ENCODE peak calls at places on chromosomes 6 and 20, in ten cellular contexts. B is stimulated activated CD8-positive, alpha-beta memory T cell treated with anti-CD3 and anti-CD28 coated beads, Interleukin-12 subunit alpha, Interleukin-12 subunit beta, amount 100 ng/mL, for 4 hours; G is SK-MEL-5; R is activated T-cell treated with anti-CD3 and anti-CD28 coated beads for 48 hours; U is foreskin fibroblast; V is renal cortical epithelial cell; I is activated naive CD8-positive, alpha-beta T cell treated with anti-CD3 and anti-CD28 coated beads, Interleukin-2, amount 50 U/mL, for 16 hours; W is naive thymus-derived CD8-positive, alpha-beta T cell; X is retinal pigment epithelial cell; P is sciatic nerve. D is an unnamed sample.

GRCh38 chr6:142943746-142944125 is 1.2 kb downstream of the HIVEP2 start:
- DNase-seq in B (peak; percentile 33), G (peak; percentile 8), R (peak; percentile 22), U (peak; percentile 49), V (no peak), I (no peak), W (peak; percentile 73), X (no peak), P (no peak), D (peak; percentile 48)

GRCh38 chr6:141218583-141218982 is 914.1 kb upstream of the GJE1 start:
- DNase-seq in B (no peak), G (no peak), R (no peak), U (no peak), V (no peak), I (no peak), W (no peak), X (no peak), P (no peak), D (no peak)

GRCh38 chr6:120774275-120774674 is 560.0 kb downstream of the TBC1D32 start:
- DNase-seq in B (no peak), G (no peak), R (no peak), U (no peak), V (peak; percentile 12), I (no peak), W (no peak), X (peak; percentile 18), P (no peak), D (no peak)

GRCh38 chr6:21496749-21497148 is 96.8 kb upstream of the SOX4 start:
- DNase-seq in B (no peak), G (no peak), R (no peak), U (peak; percentile 24), V (no peak), I (no peak), W (no peak), X (no peak), P (no peak), D (no peak)

GRCh38 chr20:6007094-6007528 is 46.7 kb downstream of the LRRN4 start:
- DNase-seq in B (no peak), G (no peak), R (no peak), U (peak; percentile 22), V (peak; percentile 38), I (no peak), W (no peak), X (no peak), P (no peak), D (no peak)

GRCh38 chr6:170174124-170174770 is 116.6 kb downstream of the DLL1 start:
- DNase-seq in B (no peak), G (no peak), R (no peak), U (no peak), V (no peak), I (no peak), W (no peak), X (no peak), P (no peak), D (no peak)

GRCh38 chr6:154569136-154569862 is 58.8 kb upstream of the CNKSR3 start:
- DNase-seq in B (no peak), G (peak; percentile 68), R (no peak), U (no peak), V (no peak), I (no peak), W (no peak), X (no peak), P (no peak), D (no peak)

GRCh38 chr6:132122871-132123270 is 171.7 kb upstream of the CCN2 start:
- DNase-seq in B (no peak), G (peak; percentile 99), R (no peak), U (no peak), V (peak; percentile 56), I (no peak), W (no peak), X (peak; percentile 94), P (no peak), D (peak; percentile 100)

GRCh38 chr6:29986199-29986598 is 43.9 kb downstream of the HLA-A start:
- DNase-seq in B (no peak), G (no peak), R (no peak), U (no peak), V (no peak), I (no peak), W (no peak), X (no peak), P (no peak), D (no peak)

GRCh38 chr6:36224918-36225461 is 28.4 kb downstream of the BRPF3 start:
- DNase-seq in B (no peak), G (no peak), R (no peak), U (no peak), V (peak; percentile 76), I (no peak), W (no peak), X (no peak), P (no peak), D (no peak)

GRCh38 chr20:12410783-12411182 is 493.1 kb downstream of the BTBD3 start:
- DNase-seq in B (no peak), G (no peak), R (no peak), U (no peak), V (peak; percentile 44), I (no peak), W (no peak), X (no peak), P (no peak), D (no peak)

GRCh38 chr6:135234492-135234780 is 53.3 kb downstream of the MYB start:
- DNase-seq in B (no peak), G (no peak), R (no peak), U (no peak), V (no peak), I (no peak), W (no peak), X (no peak), P (no peak), D (no peak)

GRCh38 chr20:24337074-24337473 is 132.4 kb upstream of the SYNDIG1 start:
- DNase-seq in B (no peak), G (no peak), R (no peak), U (peak; percentile 87), V (peak; percentile 43), I (no peak), W (no peak), X (no peak), P (no peak), D (peak; percentile 35)

GRCh38 chr6:33863084-33863483 is 59.3 kb upstream of the MLN start:
- DNase-seq in B (no peak), G (no peak), R (no peak), U (no peak), V (no peak), I (no peak), W (no peak), X (no peak), P (no peak), D (no peak)